ENCODE peak calls at places on chromosomes 16 and 17, in five cellular contexts. J is sciatic nerve; C is ascending aorta; Y is Jurkat, Clone E6-1; A is A549. R is an unnamed sample.

GRCh38 chr17:48555616-48556533 is 11.0 kb upstream of the HOXB2 start:
- DNase-seq in C (no peak), J (no peak), Y (no peak), A (peak; percentile 83), R (peak; percentile 44)

GRCh38 chr17:49488612-49489011 is 6.5 kb upstream of the NGFR start:
- DNase-seq in C (no peak), Y (peak; percentile 36), J (no peak), A (no peak), R (no peak)

GRCh38 chr16:57801098-57801855 is 1.0 kb downstream of the KIFC3 start:
- DNase-seq in Y (no peak), J (no peak), A (peak; percentile 62), C (no peak), R (no peak)

GRCh38 chr17:64269687-64270649 is 6.9 kb upstream of the TEX2 start:
- DNase-seq in J (no peak), A (no peak), C (no peak), Y (peak; percentile 48), R (no peak)

GRCh38 chr16:11689031-11689840 is 21.0 kb downstream of the SNN start:
- DNase-seq in J (no peak), A (no peak), Y (no peak), C (no peak), R (no peak)

GRCh38 chr16:85078176-85078700 is 34.0 kb downstream of the CIBAR2 start:
- DNase-seq in A (no peak), Y (no peak), J (no peak), C (no peak), R (no peak)

GRCh38 chr17:73841431-73842060 is 197.3 kb upstream of the SDK2 start:
- DNase-seq in Y (no peak), A (peak; percentile 54), J (no peak), C (no peak), R (no peak)

GRCh38 chr16:57998484-57998883 is 2.0 kb downstream of the ZNF319 start:
- DNase-seq in A (no peak), C (no peak), J (no peak), Y (peak; percentile 49), R (peak; percentile 86)

GRCh38 chr16:69600202-69600601 is 34.4 kb downstream of the NFAT5 start:
- DNase-seq in A (no peak), J (no peak), C (no peak), Y (no peak), R (no peak)

GRCh38 chr16:15829460-15829859 is 27.4 kb downstream of the MYH11 start:
- DNase-seq in A (no peak), J (peak; percentile 66), C (peak; percentile 69), Y (no peak), R (peak; percentile 65)

GRCh38 chr16:30711712-30712111 is 12.7 kb downstream of the SRCAP start:
- DNase-seq in A (no peak), Y (no peak), J (no peak), C (no peak), R (no peak)

GRCh38 chr16:57001026-57001669 is 11.8 kb downstream of the NLRC5 start:
- DNase-seq in C (no peak), Y (no peak), A (no peak), J (peak; percentile 25), R (no peak)

GRCh38 chr17:67260051-67260987 is 15.3 kb upstream of the HELZ start:
- DNase-seq in C (no peak), Y (no peak), A (no peak), J (no peak), R (peak; percentile 69)

GRCh38 chr16:77570574-77570973 is 135.7 kb upstream of the ADAMTS18 start:
- DNase-seq in J (no peak), Y (no peak), C (no peak), A (no peak), R (no peak)